ENCODE peak calls at places on chromosomes 13 and 19, in six cellular contexts. B, J, O, Z, D and U are unnamed samples. For H3K36me3, the result is how much of the 10 kb centered on the place peaks cover.

GRCh38 chr13:92573467-92574057 is 653.0 kb upstream of the GPC6 start:
- DNase-seq in B (no peak), O (no peak), D (no peak), J (peak), Z (peak), U (no peak)

GRCh38 chr13:43484432-43485225 is 302.1 kb downstream of the ENOX1 start:
- DNase-seq in Z (no peak), O (no peak), B (no peak), D (peak), J (no peak), U (no peak)

GRCh38 chr19:19549804-19550453 is 11.9 kb downstream of the CILP2 start:
- DNase-seq in J (no peak), Z (no peak), B (no peak), D (peak), O (no peak), U (no peak)

GRCh38 chr13:71864094-71864980 is 2.7 kb downstream of the DACH1 start:
- DNase-seq in J (peak), Z (no peak), D (peak), B (no peak), O (peak), U (no peak)

GRCh38 chr13:100528820-100529219 is 59.8 kb downstream of the GGACT start:
- DNase-seq in Z (no peak), D (no peak), O (no peak), J (no peak), B (no peak), U (no peak)

GRCh38 chr19:55962186-55962585 is 14.6 kb downstream of the NLRP8 start:
- DNase-seq in D (no peak), O (no peak), Z (no peak), J (no peak), B (no peak), U (no peak)

GRCh38 chr13:89726690-89727435 is 1620.6 kb upstream of the MIR17HG start:
- DNase-seq in Z (peak), J (no peak), B (no peak), D (no peak), O (no peak), U (no peak)

GRCh38 chr19:13459351-13459750 is 46.9 kb downstream of the CACNA1A start:
- DNase-seq in J (peak), O (no peak), Z (no peak), B (no peak), D (no peak), U (no peak)

GRCh38 chr19:3549816-3550215 is 7.6 kb downstream of the MFSD12 start:
- DNase-seq in D (no peak), B (no peak), Z (no peak), J (no peak), O (no peak), U (no peak)

GRCh38 chr19:39795001-39795400 is 16.3 kb downstream of the LEUTX start:
- DNase-seq in B (no peak), J (no peak), D (no peak), Z (no peak), O (no peak), U (no peak)

GRCh38 chr13:67619346-67619745 is 389.2 kb upstream of the PCDH9 start:
- DNase-seq in J (no peak), D (no peak), Z (no peak), O (no peak), B (no peak), U (no peak)

GRCh38 chr19:6164906-6165531 is 29.6 kb downstream of the ACSBG2 start:
- DNase-seq in Z (peak), O (no peak), B (no peak), J (no peak), D (no peak), U (no peak)

GRCh38 chr19:52665529-52665928 is 27.4 kb upstream of the ZNF83 start:
- DNase-seq in Z (peak), O (no peak), D (no peak), B (no peak), J (no peak), U (no peak)

GRCh38 chr13:51064753-51065152 is 46.3 kb downstream of the C13orf42 start:
- DNase-seq in J (no peak), B (no peak), D (no peak), Z (no peak), O (no peak), U (no peak)

GRCh38 chr13:91368101-91368500 is 20.6 kb downstream of the MIR17HG start:
- DNase-seq in B (no peak), J (no peak), Z (no peak), D (no peak), O (no peak), U (no peak)

GRCh38 chr13:109646423-109646822 is 140.0 kb downstream of the IRS2 start:
- DNase-seq in B (no peak), D (no peak), Z (no peak), J (no peak), O (no peak), U (no peak)

GRCh38 chr13:106133025-106133424 is 402.4 kb downstream of the EFNB2 start:
- DNase-seq in B (no peak), J (no peak), O (no peak), D (no peak), Z (peak), U (no peak)

GRCh38 chr19:41872384-41872774 is 4.7 kb upstream of the CD79A start:
- DNase-seq in J (no peak), D (no peak), O (no peak), B (no peak), Z (no peak), U (no peak)

GRCh38 chr13:20193924-20194631 is 1.3 kb upstream of the GJB2 start:
- DNase-seq in O (no peak), J (no peak), D (no peak), B (no peak), Z (peak), U (no peak)

GRCh38 chr13:20181180-20181579 is 11.6 kb downstream of the GJB2 start:
- DNase-seq in J (no peak), Z (no peak), B (no peak), D (no peak), O (no peak), U (no peak)

GRCh38 chr13:36059366-36059765 is 71.8 kb downstream of the DCLK1 start:
- DNase-seq in J (peak), O (no peak), Z (no peak), B (no peak), D (no peak), U (peak)

GRCh38 chr19:32830231-32831014 is 39.1 kb downstream of the SLC7A9 start:
- DNase-seq in B (no peak), O (no peak), D (peak), J (no peak), Z (peak), U (no peak)

GRCh38 chr19:51926784-51927741 is at the start of gene ZNF613:
- DNase-seq in D (peak), J (peak), Z (peak), B (peak), O (peak), U (peak)

GRCh38 chr13:26376430-26376829 is 122.5 kb downstream of the CDK8 start:
- DNase-seq in B (no peak), D (no peak), O (no peak), Z (no peak), J (no peak), U (no peak)

GRCh38 chr19:41192574-41193419 is at the start of gene CYP2S1:
- DNase-seq in J (no peak), O (no peak), B (no peak), Z (peak), D (no peak), U (no peak)

GRCh38 chr13:43033038-43033437 is 9.7 kb downstream of the DNAJC15 start:
- DNase-seq in O (no peak), D (no peak), J (no peak), B (no peak), Z (no peak), U (no peak)

DNA sequence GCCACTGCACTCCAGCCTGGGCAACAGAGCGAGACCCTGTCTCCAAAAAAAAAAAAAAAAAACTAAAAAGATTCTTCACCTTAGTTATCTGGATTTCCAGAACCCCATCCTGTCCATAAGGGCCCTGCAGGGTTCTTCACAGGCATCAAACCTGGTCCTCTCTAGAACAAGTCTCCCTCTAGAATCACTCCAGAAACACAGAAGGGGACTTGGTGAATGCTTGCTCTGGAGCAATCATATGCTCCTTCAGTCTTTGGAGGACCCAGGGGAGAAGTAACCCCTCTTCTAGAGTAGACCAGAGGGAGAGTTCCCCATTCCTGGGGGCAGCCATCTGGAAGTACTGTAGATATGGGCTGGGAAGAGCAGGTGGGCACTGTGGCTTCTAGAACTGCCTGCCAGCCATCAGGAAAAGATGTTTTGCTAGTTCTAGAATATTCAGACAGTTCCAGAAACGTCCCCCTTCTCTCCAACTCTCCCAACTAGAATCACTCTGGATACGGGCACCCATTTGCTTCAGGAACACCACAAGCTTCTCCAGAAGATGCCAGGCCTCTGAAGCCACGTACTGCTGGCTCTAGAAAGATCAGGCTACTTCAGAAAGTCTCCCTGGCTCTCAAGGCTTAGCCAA is 2.8 kb downstream of the FUT1 start:
- DNase-seq in D (no peak), J (no peak), B (no peak), Z (no peak), O (no peak), U (no peak)
- H3K36me3 ChIP-seq in D (under half), J (under half), B (under half), Z (under half), O (under half), U (under half)

DNA sequence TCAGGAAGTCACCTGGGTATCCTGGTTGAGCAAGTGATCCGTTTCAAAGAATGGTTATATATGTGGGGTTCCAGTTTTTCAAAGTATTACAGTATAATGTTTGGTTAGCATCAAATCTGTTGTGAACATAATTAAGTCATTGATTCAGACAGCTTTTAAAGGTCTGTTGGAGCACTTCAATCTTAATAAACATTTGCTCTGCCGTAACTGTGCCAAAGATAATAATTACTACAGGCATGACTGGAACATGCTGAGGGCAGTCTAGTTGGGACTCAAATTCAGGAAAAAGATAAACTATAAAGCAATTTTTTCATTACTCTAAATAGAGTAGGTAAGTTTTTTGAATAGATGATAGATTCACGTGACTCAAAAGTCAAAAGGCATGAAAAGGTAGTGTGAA is 23.3 kb downstream of the HNRNPM start:
- DNase-seq in D (no peak), J (no peak), O (no peak), B (no peak), Z (no peak), U (no peak)
- H3K36me3 ChIP-seq in D (half or more), J (under half), O (half or more), B (half or more), Z (half or more), U (under half)

GRCh38 chr13:114054269-114054668 is 78.2 kb downstream of the RASA3 start:
- DNase-seq in J (no peak), B (no peak), O (no peak), Z (no peak), D (no peak), U (no peak)

GRCh38 chr13:114050536-114051450 is 76.9 kb upstream of the C13orf46 start:
- DNase-seq in Z (no peak), O (no peak), J (no peak), B (no peak), D (no peak), U (no peak)

GRCh38 chr13:114054830-114055439 is 77.5 kb downstream of the RASA3 start:
- DNase-seq in D (no peak), J (no peak), B (no peak), Z (no peak), O (no peak), U (no peak)

GRCh38 chr13:114055766-114056165 is 76.7 kb downstream of the RASA3 start:
- DNase-seq in O (no peak), J (no peak), Z (no peak), B (no peak), D (no peak), U (no peak)

GRCh38 chr13:114053026-114053425 is 79.2 kb upstream of the C13orf46 start:
- DNase-seq in J (no peak), O (no peak), B (no peak), D (no peak), Z (peak), U (no peak)
- H3K36me3 ChIP-seq in J (under half), O (under half), B (half or more), D (under half), Z (under half), U (under half)

DNA sequence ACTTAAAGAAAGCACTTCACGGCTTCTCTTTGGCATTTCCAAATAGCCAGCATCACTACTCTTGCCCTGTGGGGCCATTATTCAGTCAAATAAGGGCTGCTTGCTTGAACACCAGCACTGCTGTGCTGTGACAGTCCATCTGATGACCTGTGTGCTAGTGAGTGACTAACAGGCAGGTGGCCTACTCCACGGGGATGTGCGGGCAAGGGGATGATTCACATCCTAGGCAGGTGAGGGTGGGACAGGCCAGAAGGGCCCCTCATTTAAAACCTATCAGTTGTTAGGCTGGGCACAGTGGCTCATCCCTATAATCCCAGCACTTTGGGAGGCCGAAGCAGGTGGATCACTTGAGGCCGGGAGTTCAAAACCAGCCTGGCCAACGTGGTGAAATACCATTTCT is 8.2 kb downstream of the CCNE1 start:
- DNase-seq in B (no peak), J (no peak), D (no peak), O (no peak), Z (no peak), U (no peak)
- H3K36me3 ChIP-seq in B (under half), J (under half), D (under half), O (under half), Z (under half), U (under half)

GRCh38 chr13:77042566-77043177 is 15.7 kb upstream of the FBXL3 start:
- DNase-seq in D (no peak), B (no peak), J (no peak), Z (no peak), O (no peak), U (no peak)
- H3K36me3 ChIP-seq in D (under half), B (under half), J (under half), Z (under half), O (under half), U (under half)

GRCh38 chr13:30639671-30640070 is 22.0 kb downstream of the USPL1 start:
- DNase-seq in D (no peak), J (no peak), Z (peak), O (no peak), B (no peak), U (no peak)

GRCh38 chr13:30638301-30638700 is 20.6 kb downstream of the USPL1 start:
- DNase-seq in D (no peak), Z (no peak), O (no peak), J (no peak), B (no peak), U (no peak)

GRCh38 chr13:30629527-30629926 is 11.8 kb downstream of the USPL1 start:
- DNase-seq in Z (no peak), O (no peak), B (no peak), D (no peak), J (no peak), U (no peak)

GRCh38 chr13:30634838-30635237 is 17.1 kb downstream of the USPL1 start:
- DNase-seq in J (no peak), B (no peak), D (no peak), Z (no peak), O (no peak), U (no peak)
- H3K36me3 ChIP-seq in J (under half), B (under half), D (under half), Z (under half), O (half or more), U (under half)

GRCh38 chr13:111259058-111259457 is 61.4 kb upstream of the TEX29 start:
- DNase-seq in B (no peak), D (no peak), O (no peak), J (no peak), Z (no peak), U (no peak)
- H3K36me3 ChIP-seq in B (under half), D (under half), O (under half), J (under half), Z (under half), U (under half)

GRCh38 chr19:16876904-16877361 is 11.9 kb upstream of the F2RL3 start:
- DNase-seq in J (no peak), D (no peak), O (no peak), B (no peak), Z (no peak), U (no peak)

GRCh38 chr19:16872728-16873127 is 16.1 kb upstream of the F2RL3 start:
- DNase-seq in B (no peak), J (no peak), O (no peak), D (no peak), Z (no peak), U (no peak)

GRCh38 chr19:16875584-16876555 is 12.9 kb upstream of the F2RL3 start:
- DNase-seq in D (no peak), B (no peak), O (no peak), Z (no peak), J (no peak), U (no peak)

GRCh38 chr19:16873603-16874002 is 15.2 kb upstream of the F2RL3 start:
- DNase-seq in J (no peak), D (no peak), B (no peak), O (no peak), Z (no peak), U (no peak)

DNA sequence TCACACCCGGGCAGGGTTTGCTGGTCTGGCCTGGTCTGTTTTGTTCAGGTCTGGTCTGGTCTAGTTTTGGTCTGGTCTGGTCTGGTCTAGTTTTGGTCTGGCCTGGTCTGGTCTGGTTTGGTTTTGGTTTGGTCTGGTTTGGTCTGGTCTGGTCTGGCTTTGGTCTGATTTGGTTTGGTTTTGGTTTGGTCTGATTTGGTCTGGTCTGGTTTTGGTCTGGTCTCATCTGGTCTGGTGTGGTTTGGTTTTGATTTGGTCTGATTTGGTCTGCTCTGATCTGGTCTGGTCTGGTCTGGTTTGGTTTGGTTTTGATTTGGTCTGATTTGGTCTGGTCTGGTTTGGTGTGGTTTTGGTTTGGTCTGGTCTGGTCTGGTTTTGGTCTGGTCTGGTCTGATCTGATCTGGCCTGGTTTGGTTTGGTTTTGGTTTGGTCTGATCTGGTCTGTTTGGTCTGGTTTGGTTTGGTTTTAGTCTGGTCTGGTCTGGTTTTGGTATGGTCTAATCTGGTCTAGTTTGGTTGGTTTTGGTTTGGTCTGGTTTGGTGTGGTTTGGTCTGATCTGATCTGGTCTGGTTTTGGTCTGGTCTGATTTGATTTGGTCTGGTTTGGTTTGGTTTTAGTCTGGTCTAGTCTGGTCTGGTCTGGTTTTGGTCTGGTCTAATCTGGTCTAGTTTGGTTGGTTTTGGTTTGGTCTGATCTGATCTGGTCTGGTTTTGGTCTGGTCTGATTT is 14.4 kb upstream of the F2RL3 start:
- DNase-seq in O (no peak), Z (no peak), D (no peak), J (no peak), B (no peak), U (no peak)
- H3K36me3 ChIP-seq in O (half or more), Z (under half), D (half or more), J (under half), B (under half), U (under half)